ENCODE peak calls at places on chromosomes 5 and 9, in nine cellular contexts. N, S, T, Z, R, I, Y, C and E are unnamed samples.

GRCh38 chr9:35518981-35519679 is 29.2 kb downstream of the RUSC2 start:
- DNase-seq in C (no peak), I (no peak), T (no peak), N (no peak), R (no peak), Z (no peak), Y (no peak), S (no peak), E (no peak)

GRCh38 chr5:176470539-176470938 is 22.4 kb downstream of the FAF2 start:
- DNase-seq in S (no peak), Z (no peak), R (no peak), T (no peak), C (no peak), Y (no peak), N (no peak), I (no peak), E (no peak)

GRCh38 chr9:127537014-127537413 is 75.1 kb upstream of the STXBP1 start:
- DNase-seq in R (no peak), C (no peak), T (peak; percentile 19), N (no peak), Y (no peak), I (no peak), S (peak; percentile 88), Z (peak; percentile 69), E (no peak)

GRCh38 chr5:7754997-7755596 is 95.8 kb downstream of the CFAP90 start:
- DNase-seq in Y (peak; percentile 66), I (peak; percentile 80), S (peak; percentile 12), C (peak; percentile 62), T (no peak), R (peak; percentile 41), Z (peak; percentile 84), N (peak; percentile 93), E (no peak)

GRCh38 chr5:151002250-151002649 is 18.1 kb upstream of the GPX3 start:
- DNase-seq in N (no peak), T (peak; percentile 53), S (no peak), R (no peak), I (no peak), Z (no peak), Y (peak; percentile 13), C (peak; percentile 19), E (no peak)

GRCh38 chr5:133882801-133883200 is 85.6 kb downstream of the C5orf15 start:
- DNase-seq in N (no peak), Y (no peak), Z (no peak), T (no peak), C (no peak), R (no peak), I (no peak), S (no peak), E (no peak)

GRCh38 chr9:133563286-133564213 is 29.0 kb downstream of the ADAMTSL2 start:
- DNase-seq in T (no peak), Z (no peak), R (no peak), C (no peak), S (peak; percentile 77), Y (no peak), N (no peak), I (no peak), E (no peak)

GRCh38 chr5:170293273-170293672 is 4.3 kb downstream of the LCP2 start:
- DNase-seq in T (no peak), R (no peak), I (no peak), N (no peak), Z (no peak), Y (no peak), S (no peak), C (peak; percentile 28), E (no peak)

GRCh38 chr5:136192015-136192525 is 892 bp downstream of the SMIM32 start:
- DNase-seq in C (no peak), T (no peak), R (peak; percentile 21), Y (no peak), S (no peak), I (peak; percentile 31), N (peak; percentile 18), Z (no peak), E (no peak)

GRCh38 chr9:14702200-14702599 is 9.0 kb upstream of the ZDHHC21 start:
- DNase-seq in Z (no peak), C (no peak), N (no peak), S (no peak), R (no peak), Y (no peak), I (no peak), T (no peak), E (no peak)

GRCh38 chr5:141199359-141200235 is at the start of gene PCDHB11:
- DNase-seq in R (peak; percentile 14), C (no peak), I (peak; percentile 68), Y (peak; percentile 33), S (no peak), Z (no peak), N (peak; percentile 85), T (no peak), E (no peak)

GRCh38 chr5:81151546-81151945 is 81.6 kb upstream of the CKMT2 start:
- DNase-seq in S (peak; percentile 38), Z (no peak), N (no peak), Y (no peak), C (no peak), R (no peak), T (peak; percentile 21), I (no peak), E (no peak)

GRCh38 chr9:133742849-133743444 is 4.8 kb upstream of the SARDH start:
- DNase-seq in N (peak; percentile 82), I (peak; percentile 77), Y (peak; percentile 88), S (peak; percentile 88), Z (peak; percentile 86), R (peak; percentile 65), C (peak; percentile 63), T (peak; percentile 17), E (peak; percentile 10)

GRCh38 chr9:105281926-105282325 is 37.5 kb downstream of the SLC44A1 start:
- DNase-seq in Z (no peak), R (no peak), T (no peak), N (no peak), I (no peak), S (no peak), C (no peak), Y (no peak), E (no peak)

GRCh38 chr9:114431003-114431402 is 43.2 kb upstream of the AKNA start:
- DNase-seq in C (no peak), N (no peak), Y (no peak), I (no peak), Z (no peak), R (no peak), T (no peak), S (no peak), E (no peak)

GRCh38 chr5:118115791-118116190 is 872.6 kb downstream of the DTWD2 start:
- DNase-seq in T (no peak), S (no peak), I (no peak), R (no peak), Y (no peak), C (no peak), Z (no peak), N (no peak), E (no peak)

GRCh38 chr9:131854906-131855504 is 115.1 kb upstream of the RAPGEF1 start:
- DNase-seq in N (no peak), T (no peak), S (no peak), I (no peak), C (no peak), Y (no peak), Z (peak; percentile 74), R (no peak), E (no peak)

GRCh38 chr9:126697350-126697749 is 83.6 kb downstream of the LMX1B start:
- DNase-seq in S (no peak), R (no peak), C (no peak), Z (no peak), I (no peak), T (no peak), N (no peak), Y (no peak), E (no peak)

GRCh38 chr5:100900142-100900795 is 2.8 kb downstream of the ST8SIA4 start:
- DNase-seq in S (no peak), Y (peak; percentile 48), I (peak; percentile 24), N (peak; percentile 63), Z (peak; percentile 62), T (no peak), R (peak; percentile 16), C (peak; percentile 61), E (no peak)